ENCODE peak calls at places on chromosomes 3 and 15, in four cellular contexts. One of them, this sample, is unnamed.

GRCh38 chr3:107221856-107222255 is 155.4 kb upstream of the CCDC54 start:
- DNase-seq in heart left ventricle: no peak
- DNase-seq in A549: no peak
- DNase-seq in body of pancreas: no peak
- DNase-seq in this sample: no peak

GRCh38 chr3:79928687-79929408 is 161.1 kb upstream of the ROBO1 start:
- DNase-seq in heart left ventricle: no peak
- DNase-seq in A549: no peak
- DNase-seq in body of pancreas: no peak
- DNase-seq in this sample: no peak

GRCh38 chr15:30859091-30859874 is 44.4 kb upstream of the FAN1 start:
- DNase-seq in heart left ventricle: no peak
- DNase-seq in A549: peak; percentile 41
- DNase-seq in body of pancreas: no peak
- DNase-seq in this sample: no peak

GRCh38 chr15:19987389-19988048 is 554.1 kb downstream of the GOLGA6L6 start:
- DNase-seq in heart left ventricle: no peak
- DNase-seq in A549: no peak
- DNase-seq in body of pancreas: no peak
- DNase-seq in this sample: no peak

GRCh38 chr15:56805466-56806146 is 72.3 kb upstream of the ZNF280D start:
- DNase-seq in heart left ventricle: no peak
- DNase-seq in A549: peak; percentile 67
- DNase-seq in body of pancreas: no peak
- DNase-seq in this sample: no peak

GRCh38 chr15:68431037-68431791 is 749 bp downstream of the ITGA11 start:
- DNase-seq in heart left ventricle: peak; percentile 65
- DNase-seq in A549: no peak
- DNase-seq in body of pancreas: no peak
- DNase-seq in this sample: peak; percentile 11

GRCh38 chr3:124374583-124374982 is 355.7 kb upstream of the UMPS start:
- DNase-seq in heart left ventricle: no peak
- DNase-seq in A549: no peak
- DNase-seq in body of pancreas: no peak
- DNase-seq in this sample: no peak

GRCh38 chr3:164641071-164641470 is 437.2 kb downstream of the SI start:
- DNase-seq in heart left ventricle: no peak
- DNase-seq in A549: no peak
- DNase-seq in body of pancreas: no peak
- DNase-seq in this sample: no peak

GRCh38 chr3:52436500-52437106 is 8.3 kb downstream of the SEMA3G start:
- DNase-seq in heart left ventricle: peak; percentile 73
- DNase-seq in A549: no peak
- DNase-seq in body of pancreas: no peak
- DNase-seq in this sample: no peak

GRCh38 chr3:70097084-70097483 is 97.6 kb downstream of the SAMMSON start:
- DNase-seq in heart left ventricle: no peak
- DNase-seq in A549: no peak
- DNase-seq in body of pancreas: no peak
- DNase-seq in this sample: no peak

GRCh38 chr15:28974142-28974541 is 88.4 kb downstream of the APBA2 start:
- DNase-seq in heart left ventricle: no peak
- DNase-seq in A549: no peak
- DNase-seq in body of pancreas: no peak
- DNase-seq in this sample: no peak

GRCh38 chr3:19757773-19758172 is 176.2 kb downstream of the EFHB start:
- DNase-seq in heart left ventricle: no peak
- DNase-seq in A549: no peak
- DNase-seq in body of pancreas: no peak
- DNase-seq in this sample: no peak

GRCh38 chr15:55796321-55796965 is 53.5 kb upstream of the PRTG start:
- DNase-seq in heart left ventricle: no peak
- DNase-seq in A549: no peak
- DNase-seq in body of pancreas: no peak
- DNase-seq in this sample: peak; percentile 66

GRCh38 chr3:175111036-175111435 is 251.9 kb downstream of the NAALADL2 start:
- DNase-seq in heart left ventricle: no peak
- DNase-seq in A549: no peak
- DNase-seq in body of pancreas: peak; percentile 23
- DNase-seq in this sample: peak; percentile 17

GRCh38 chr3:52238193-52238760 is 681 bp downstream of the TWF2 start:
- DNase-seq in heart left ventricle: no peak
- DNase-seq in A549: peak; percentile 29
- DNase-seq in body of pancreas: no peak
- DNase-seq in this sample: no peak

GRCh38 chr3:152296990-152297389 is 28.3 kb downstream of the MBNL1 start:
- DNase-seq in heart left ventricle: no peak
- DNase-seq in A549: no peak
- DNase-seq in body of pancreas: no peak
- DNase-seq in this sample: no peak

GRCh38 chr3:62233065-62233464 is 140.3 kb downstream of the FEZF2 start:
- DNase-seq in heart left ventricle: no peak
- DNase-seq in A549: no peak
- DNase-seq in body of pancreas: no peak
- DNase-seq in this sample: no peak

GRCh38 chr15:84824260-84824690 is 7.1 kb downstream of the ALPK3 start:
- DNase-seq in heart left ventricle: peak; percentile 65
- DNase-seq in A549: no peak
- DNase-seq in body of pancreas: no peak
- DNase-seq in this sample: peak; percentile 21

GRCh38 chr3:107740992-107741896 is 218.5 kb downstream of the BBX start:
- DNase-seq in heart left ventricle: no peak
- DNase-seq in A549: no peak
- DNase-seq in body of pancreas: no peak
- DNase-seq in this sample: no peak

GRCh38 chr3:120506828-120507774 is 56.3 kb upstream of the FSTL1 start:
- DNase-seq in heart left ventricle: no peak
- DNase-seq in A549: peak; percentile 40
- DNase-seq in body of pancreas: peak; percentile 46
- DNase-seq in this sample: peak; percentile 36
- TF ChIP-seq CTCF in heart left ventricle: peak; percentile 66
- TF ChIP-seq CTCF in A549: peak; percentile 61
- TF ChIP-seq CTCF in body of pancreas: peak; percentile 54
- TF ChIP-seq CTCF in this sample: peak; percentile 62

GRCh38 chr3:195441971-195442572 is 748 bp downstream of the ACAP2 start:
- DNase-seq in heart left ventricle: peak; percentile 65
- DNase-seq in A549: peak; percentile 14
- DNase-seq in body of pancreas: peak; percentile 45
- DNase-seq in this sample: peak; percentile 49

GRCh38 chr3:195441476-195441970 is 1.3 kb downstream of the ACAP2 start:
- DNase-seq in heart left ventricle: no peak
- DNase-seq in A549: peak; percentile 58
- DNase-seq in body of pancreas: no peak
- DNase-seq in this sample: no peak

GRCh38 chr3:195441051-195441450 is 1.8 kb downstream of the ACAP2 start:
- DNase-seq in heart left ventricle: no peak
- DNase-seq in A549: no peak
- DNase-seq in body of pancreas: no peak
- DNase-seq in this sample: no peak

GRCh38 chr3:195443391-195443989 is 670 bp upstream of the ACAP2 start:
- DNase-seq in heart left ventricle: no peak
- DNase-seq in A549: no peak
- DNase-seq in body of pancreas: no peak
- DNase-seq in this sample: no peak

DNA sequence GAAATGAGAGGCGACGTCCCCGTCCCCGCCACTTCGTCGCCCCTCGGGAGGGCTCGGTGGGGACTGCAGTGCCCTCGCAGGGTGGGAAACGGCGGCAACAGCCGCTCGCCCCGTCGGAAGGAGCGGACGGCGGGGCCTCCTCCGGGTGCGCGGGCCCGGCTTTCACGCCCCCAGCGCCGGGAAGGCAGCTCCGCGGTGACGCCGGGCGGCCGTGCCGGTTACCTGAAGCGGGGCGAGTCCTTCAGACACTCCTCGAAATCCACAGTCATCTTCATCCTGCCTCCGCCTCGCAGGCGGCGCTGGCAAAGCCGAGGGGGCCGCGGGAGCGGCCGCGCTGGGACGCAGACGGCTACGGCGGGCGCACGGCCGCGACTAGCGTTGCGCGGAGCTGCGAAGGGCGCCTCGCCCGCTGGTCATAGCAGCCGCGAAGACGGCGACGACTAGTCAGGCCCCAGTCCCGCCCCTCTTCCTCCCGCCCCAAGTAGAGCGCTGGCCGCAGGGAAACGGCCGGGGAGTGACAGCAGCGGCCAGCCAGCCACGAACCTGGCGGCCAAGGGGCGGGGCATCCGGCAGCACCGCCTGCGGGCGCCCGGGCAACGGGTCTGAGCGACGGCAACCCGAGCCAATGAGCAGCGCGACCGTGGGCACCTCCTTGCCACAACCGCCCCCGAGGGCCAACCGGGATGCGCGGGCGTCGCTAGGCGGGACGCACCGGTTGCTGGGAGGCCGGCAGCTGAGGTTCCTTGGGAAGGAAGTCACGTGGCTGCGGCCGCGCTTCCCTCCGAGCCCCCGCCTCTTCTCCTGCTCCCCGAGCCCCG is at the start of gene ACAP2:
- DNase-seq in heart left ventricle: peak; percentile 100
- DNase-seq in A549: peak; percentile 98
- DNase-seq in body of pancreas: peak; percentile 100
- DNase-seq in this sample: peak; percentile 100
- TF ChIP-seq POLR2A in heart left ventricle: peak; percentile 98
- TF ChIP-seq POLR2A in A549: peak; percentile 86
- TF ChIP-seq POLR2A in body of pancreas: peak; percentile 95
- TF ChIP-seq POLR2A in this sample: peak; percentile 97

GRCh38 chr15:51735211-51735610 is 2.2 kb downstream of the LYSMD2 start:
- DNase-seq in heart left ventricle: no peak
- DNase-seq in A549: no peak
- DNase-seq in body of pancreas: no peak
- DNase-seq in this sample: no peak
- H3K4me1 ChIP-seq in heart left ventricle: peaks cover 51% of the 10 kb centered on the region
- H3K4me1 ChIP-seq in A549: peaks cover 16% of the 10 kb centered on the region
- H3K4me1 ChIP-seq in body of pancreas: peaks cover 42% of the 10 kb centered on the region
- H3K4me1 ChIP-seq in this sample: peaks cover 9% of the 10 kb centered on the region

DNA sequence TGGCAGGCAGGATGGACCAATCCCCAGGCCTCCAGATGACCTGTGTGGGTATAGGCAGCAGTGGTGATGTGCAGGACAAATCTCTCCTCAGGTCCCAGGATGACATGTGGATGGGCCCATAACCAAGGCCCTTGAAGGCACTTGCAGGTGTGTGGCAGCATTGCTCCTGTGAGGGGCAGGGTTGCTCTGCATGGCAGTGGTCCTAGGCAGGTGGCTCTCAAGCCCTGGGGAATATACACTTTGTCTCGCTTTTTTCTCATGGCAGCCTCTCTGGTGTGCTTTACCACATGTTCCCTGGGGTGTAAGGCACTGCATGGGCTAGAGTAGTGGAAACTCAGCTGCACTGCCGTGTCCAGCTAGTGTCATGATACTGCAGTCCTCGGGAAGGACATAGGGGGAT is 503.6 kb downstream of the UNC13C start:
- DNase-seq in heart left ventricle: no peak
- DNase-seq in A549: no peak
- DNase-seq in body of pancreas: no peak
- DNase-seq in this sample: no peak
- TF ChIP-seq CTCF in heart left ventricle: no peak
- TF ChIP-seq CTCF in A549: no peak
- TF ChIP-seq CTCF in body of pancreas: no peak
- TF ChIP-seq CTCF in this sample: no peak

DNA sequence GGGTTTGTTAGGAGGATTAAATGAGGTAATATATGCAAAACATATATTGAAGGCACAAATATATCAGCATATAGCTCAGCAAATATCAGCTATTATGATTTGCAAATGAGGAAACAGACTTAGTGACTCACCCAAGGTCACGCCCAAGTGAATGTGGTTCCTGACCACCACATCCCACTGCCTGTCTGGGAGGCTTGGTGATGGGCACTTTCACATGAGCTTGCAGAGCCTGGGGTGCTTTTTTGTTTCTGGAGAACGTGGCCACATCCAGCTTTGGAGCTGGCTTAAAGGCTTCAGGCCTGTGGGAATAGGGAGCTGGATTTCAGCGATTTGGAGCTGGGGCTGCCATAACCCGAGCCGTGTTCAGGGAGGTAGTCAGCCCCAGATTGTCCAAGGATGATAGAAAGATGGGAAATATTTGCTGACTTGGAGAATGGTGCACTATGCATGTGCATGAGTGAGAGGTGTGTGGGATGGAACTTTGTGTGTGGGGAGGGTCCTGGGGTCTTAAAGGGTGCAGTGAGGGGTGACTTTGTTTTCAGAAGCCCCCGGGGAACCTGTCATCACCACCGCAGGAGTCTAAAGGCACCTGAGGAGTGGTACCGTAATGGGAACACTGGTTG is 12.0 kb upstream of the FGD5 start:
- DNase-seq in heart left ventricle: no peak
- DNase-seq in A549: no peak
- DNase-seq in body of pancreas: peak; percentile 34
- DNase-seq in this sample: no peak
- TF ChIP-seq POLR2A in heart left ventricle: no peak
- TF ChIP-seq POLR2A in A549: no peak
- TF ChIP-seq POLR2A in body of pancreas: no peak
- TF ChIP-seq POLR2A in this sample: no peak

DNA sequence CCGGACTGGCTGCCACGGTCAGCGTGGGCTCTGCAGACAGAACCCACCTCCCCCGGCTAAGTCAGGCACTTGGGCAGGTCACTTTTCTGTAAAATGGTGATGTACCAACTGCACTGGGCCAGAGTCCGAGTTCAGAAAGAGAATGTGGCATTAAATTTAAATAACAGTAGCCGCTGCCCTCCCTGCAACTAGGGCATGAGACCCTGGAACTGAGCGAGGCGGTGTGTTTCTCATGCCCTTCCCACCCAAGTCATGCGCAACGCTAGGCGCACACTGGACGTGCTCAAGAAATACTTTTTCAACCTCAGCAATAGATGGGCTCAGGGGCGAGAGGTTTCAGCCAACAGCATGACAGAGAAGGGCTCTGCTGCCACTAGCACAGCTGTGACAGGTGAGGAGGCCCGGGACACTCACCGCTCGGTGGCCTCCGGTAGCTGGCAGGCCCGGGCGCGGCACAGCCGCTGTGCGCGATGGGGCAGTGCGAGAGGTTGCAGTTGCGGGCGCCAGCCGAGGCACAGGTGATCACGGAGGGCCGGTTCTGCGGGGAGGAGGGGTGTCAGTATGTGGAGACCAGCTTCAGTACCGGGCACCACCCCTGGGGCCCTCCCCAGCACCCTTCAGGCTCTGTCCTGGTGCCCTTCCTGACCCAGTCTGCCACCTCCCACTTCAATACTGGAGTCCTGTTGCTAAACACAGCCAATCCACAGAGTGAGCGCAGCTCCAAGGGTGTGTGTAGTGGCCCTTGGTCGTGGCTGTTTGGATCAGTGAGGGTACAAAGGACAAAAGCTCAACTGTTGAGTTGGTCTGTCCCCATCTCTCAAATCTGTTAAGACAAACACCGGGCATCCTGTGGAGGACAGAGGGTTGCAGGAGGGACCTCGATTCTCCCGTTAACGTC is 84.5 kb downstream of the VGLL4 start:
- DNase-seq in heart left ventricle: peak; percentile 39
- DNase-seq in A549: no peak
- DNase-seq in body of pancreas: no peak
- DNase-seq in this sample: no peak
- H3K4me1 ChIP-seq in heart left ventricle: peaks cover 98% of the 10 kb centered on the region
- H3K4me1 ChIP-seq in A549: peaks cover under 1% of the 10 kb centered on the region
- H3K4me1 ChIP-seq in body of pancreas: peaks cover 8% of the 10 kb centered on the region
- H3K4me1 ChIP-seq in this sample: peaks cover 51% of the 10 kb centered on the region